ENCODE peak calls at places on chromosomes 12 and 14, in five cellular contexts. F, O, W, M and Y are unnamed samples.

GRCh38 chr12:46159239-46159901 is 109.5 kb downstream of the SLC38A1 start:
- DNase-seq in F (no peak), O (no peak), W (no peak), M (no peak), Y (no peak)

GRCh38 chr14:30906752-30907658 is 32.6 kb downstream of the COCH start:
- DNase-seq in F (peak), O (no peak), W (no peak), M (no peak), Y (peak)

GRCh38 chr12:114241973-114242434 is 163.9 kb downstream of the TBX5 start:
- DNase-seq in F (no peak), O (no peak), W (no peak), M (no peak), Y (peak)

GRCh38 chr12:25958254-25959068 is at the start of gene RASSF8:
- DNase-seq in F (peak), O (peak), W (peak), M (no peak), Y (peak)

GRCh38 chr14:33774866-33775519 is 175.9 kb downstream of the EGLN3 start:
- DNase-seq in F (no peak), O (no peak), W (no peak), M (no peak), Y (no peak)

GRCh38 chr12:54373619-54374554 is 9.6 kb upstream of the GPR84 start:
- DNase-seq in F (no peak), O (peak), W (no peak), M (no peak), Y (no peak)

GRCh38 chr12:114835031-114835430 is 151.1 kb upstream of the TBX3 start:
- DNase-seq in F (peak), O (no peak), W (no peak), M (peak), Y (no peak)

GRCh38 chr14:35196571-35196970 is 74.2 kb downstream of the PRORP start:
- DNase-seq in F (no peak), O (no peak), W (no peak), M (no peak), Y (peak)

GRCh38 chr14:104432611-104433231 is 146.8 kb upstream of the C14orf180 start:
- DNase-seq in F (no peak), O (no peak), W (no peak), M (no peak), Y (no peak)

DNA sequence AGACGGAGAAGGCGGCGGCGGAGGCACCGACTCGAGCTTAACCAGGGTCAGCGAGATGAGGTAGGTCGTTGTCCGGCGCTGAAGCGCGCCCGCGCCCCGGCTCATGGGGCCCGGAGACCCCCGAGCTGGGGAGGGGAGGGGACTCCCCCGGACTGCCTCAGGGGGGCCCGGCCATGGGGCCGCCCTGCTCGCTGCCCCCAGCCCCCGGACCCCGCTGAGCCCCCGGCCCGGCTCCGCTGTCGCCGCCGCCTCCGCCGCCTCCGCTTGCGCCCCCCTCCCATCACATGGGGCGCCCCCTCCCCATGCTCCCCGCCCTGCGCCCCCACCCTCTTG is 434 bp downstream of the AGAP2 start:
- DNase-seq in F (no peak), O (no peak), W (no peak), M (no peak), Y (no peak)
- H3K4me3 ChIP-seq in F (no peak), O (peak), W (peak), M (peak), Y (no peak)

GRCh38 chr14:97412933-97413574 is 615.9 kb downstream of the VRK1 start:
- DNase-seq in F (no peak), O (no peak), W (no peak), M (no peak), Y (peak)

GRCh38 chr14:97411938-97412612 is 614.9 kb downstream of the VRK1 start:
- DNase-seq in F (no peak), O (no peak), W (no peak), M (no peak), Y (peak)

GRCh38 chr14:97408503-97408902 is 611.3 kb downstream of the VRK1 start:
- DNase-seq in F (no peak), O (no peak), W (no peak), M (no peak), Y (no peak)

GRCh38 chr14:97408937-97409860 is 612.0 kb downstream of the VRK1 start:
- DNase-seq in F (no peak), O (no peak), W (no peak), M (no peak), Y (peak)

DNA sequence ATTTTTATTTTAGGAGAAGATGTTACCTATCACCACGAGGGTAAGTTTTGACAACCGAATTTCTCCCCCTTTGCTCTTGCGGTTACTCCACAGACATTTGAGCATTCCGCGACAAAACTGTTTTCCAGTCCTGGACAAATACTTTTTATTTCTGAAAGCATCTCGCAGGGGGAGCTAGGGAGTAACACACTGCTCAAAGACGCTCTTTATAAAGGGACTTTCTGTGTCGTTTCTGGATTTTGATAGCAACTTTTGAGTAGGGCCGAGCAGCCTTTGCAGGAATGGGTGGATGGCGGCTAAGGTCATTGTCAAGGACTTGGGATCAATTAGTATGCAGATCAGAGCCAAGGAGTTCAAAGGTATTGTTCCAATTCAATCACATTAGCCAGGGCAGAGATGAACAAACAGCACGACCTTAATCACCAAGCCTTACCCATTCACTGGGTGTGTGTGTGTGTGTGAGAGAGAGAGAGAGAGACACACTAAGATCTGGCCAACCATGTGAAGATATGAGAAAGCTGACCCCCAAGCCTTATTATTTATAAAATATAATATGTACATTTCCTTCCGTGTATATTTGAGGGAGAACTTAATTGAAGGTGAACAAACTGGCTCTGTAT is 613.6 kb downstream of the VRK1 start:
- DNase-seq in F (no peak), O (no peak), W (no peak), M (no peak), Y (peak)
- H3K4me3 ChIP-seq in F (no peak), O (no peak), W (no peak), M (no peak), Y (peak)

GRCh38 chr14:61329478-61330051 is 8.2 kb downstream of the PRKCH start:
- DNase-seq in F (no peak), O (no peak), W (no peak), M (no peak), Y (peak)

GRCh38 chr14:61328629-61329262 is 7.4 kb downstream of the PRKCH start:
- DNase-seq in F (no peak), O (no peak), W (no peak), M (no peak), Y (no peak)

GRCh38 chr14:61331992-61332657 is 10.7 kb downstream of the PRKCH start:
- DNase-seq in F (no peak), O (no peak), W (no peak), M (no peak), Y (no peak)

GRCh38 chr14:61332658-61333029 is 11.3 kb downstream of the PRKCH start:
- DNase-seq in F (no peak), O (no peak), W (no peak), M (no peak), Y (no peak)

GRCh38 chr14:61330511-61330910 is 9.1 kb downstream of the PRKCH start:
- DNase-seq in F (no peak), O (no peak), W (no peak), M (no peak), Y (peak)
- H3K4me3 ChIP-seq in F (no peak), O (no peak), W (no peak), M (no peak), Y (no peak)

DNA sequence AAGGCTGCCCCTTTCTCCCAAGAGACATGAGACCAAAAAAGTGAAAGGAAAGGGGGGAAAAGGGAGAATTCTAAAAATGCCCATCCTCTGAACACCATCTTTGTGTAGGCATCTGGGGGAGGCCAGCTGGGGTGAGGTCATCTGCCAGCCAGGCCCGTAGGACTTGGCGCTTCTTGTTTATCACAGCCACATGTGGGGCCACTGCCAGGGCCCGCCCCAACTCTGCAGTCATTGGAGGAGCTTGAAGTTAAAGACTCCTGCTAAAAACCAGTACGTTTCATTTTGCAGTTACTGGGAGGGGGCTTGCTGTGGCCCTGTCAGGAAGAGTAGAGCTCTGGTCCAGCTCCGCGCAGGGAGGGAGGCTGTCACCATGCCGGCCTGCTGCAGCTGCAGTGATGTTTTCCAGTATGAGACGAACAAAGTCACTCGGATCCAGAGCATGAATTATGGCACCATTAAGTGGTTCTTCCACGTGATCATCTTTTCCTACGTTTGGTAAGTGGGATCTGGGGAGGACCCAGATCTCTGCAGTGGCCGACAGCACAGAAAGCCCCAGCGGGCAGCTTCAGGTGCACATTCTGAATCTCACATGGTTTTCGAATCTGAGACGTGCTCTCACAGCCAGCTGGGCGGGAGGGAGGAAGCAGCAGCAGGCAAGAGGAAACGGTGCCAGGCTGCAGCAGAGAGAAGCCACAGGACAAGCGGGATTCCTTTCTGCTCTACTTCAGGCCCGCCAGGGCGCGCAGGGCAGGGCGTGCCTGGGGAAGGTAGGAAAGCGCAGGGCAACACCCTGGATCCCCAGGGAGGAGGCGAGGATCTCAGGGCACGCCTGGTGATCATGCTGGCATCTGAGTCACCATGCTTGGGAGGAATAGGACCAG is at the start of gene P2RX7:
- DNase-seq in F (peak), O (peak), W (peak), M (peak), Y (peak)
- H3K4me3 ChIP-seq in F (peak), O (peak), W (peak), M (peak), Y (peak)

DNA sequence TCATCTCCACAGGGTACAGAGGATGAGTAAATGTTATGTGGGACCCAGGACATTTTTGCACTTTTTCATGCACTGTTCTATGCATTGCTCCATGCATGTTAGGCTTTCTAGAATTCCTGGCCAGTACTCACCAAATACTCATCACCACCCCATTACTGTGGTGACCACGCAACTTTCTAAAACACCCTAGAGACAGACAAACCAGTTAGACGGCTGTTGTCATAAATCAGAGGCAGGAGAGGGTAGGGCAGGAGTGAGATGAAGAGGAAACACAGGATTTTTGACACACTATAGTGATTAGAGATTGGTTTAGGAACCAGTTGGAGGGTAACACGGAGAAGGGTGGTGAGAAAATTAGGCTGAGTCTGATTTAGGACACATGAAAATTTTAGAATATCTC is 59.3 kb downstream of the IFNG start:
- DNase-seq in F (no peak), O (no peak), W (no peak), M (no peak), Y (no peak)
- H3K4me3 ChIP-seq in F (no peak), O (peak), W (no peak), M (no peak), Y (no peak)

DNA sequence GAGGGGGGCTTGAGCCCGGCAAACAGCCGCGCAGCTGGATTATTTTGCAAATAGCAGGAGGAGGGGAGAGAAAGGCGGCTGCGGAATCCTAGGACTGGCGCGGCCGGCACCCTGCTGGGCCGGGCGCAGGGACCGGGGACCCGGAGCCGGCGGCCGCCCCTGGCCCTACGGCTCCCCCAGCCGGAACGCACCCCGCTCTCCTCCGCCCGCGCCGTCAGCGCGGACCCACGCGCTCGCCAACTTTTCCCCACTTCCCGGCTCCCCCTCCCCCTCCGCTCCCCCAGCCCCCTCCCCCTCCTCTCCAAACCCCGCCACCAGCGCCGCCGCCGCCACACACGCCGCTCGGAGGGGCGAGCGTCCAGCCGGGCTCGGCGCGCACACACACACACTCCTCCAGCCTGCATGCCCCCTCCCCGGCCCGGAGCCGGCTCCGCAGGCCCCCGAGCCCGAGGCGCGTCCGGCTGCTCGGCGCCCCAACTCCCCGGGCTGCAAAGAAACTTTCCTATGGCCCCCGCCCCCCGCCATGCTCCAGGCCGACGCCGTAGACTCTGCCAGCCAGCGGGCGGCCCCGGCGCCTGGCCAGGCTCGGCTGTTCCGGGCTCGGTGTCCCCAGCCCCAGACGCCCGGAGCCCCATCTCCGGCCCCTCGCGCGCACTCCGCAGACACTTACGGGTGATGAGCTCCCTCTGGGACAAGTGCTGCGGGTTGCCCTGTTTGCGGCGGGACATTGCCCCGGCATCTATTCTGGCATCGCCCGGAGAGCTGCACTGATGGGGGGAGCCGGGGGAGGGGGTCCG is 1.3 kb downstream of the BCL11B start:
- DNase-seq in F (no peak), O (no peak), W (no peak), M (no peak), Y (no peak)
- H3K4me3 ChIP-seq in F (peak), O (peak), W (no peak), M (peak), Y (peak)

GRCh38 chr12:122001379-122002209 is 20.1 kb upstream of the BCL7A start:
- DNase-seq in F (no peak), O (no peak), W (no peak), M (no peak), Y (no peak)

GRCh38 chr12:121996050-121996944 is 25.4 kb upstream of the BCL7A start:
- DNase-seq in F (no peak), O (no peak), W (no peak), M (no peak), Y (no peak)

GRCh38 chr12:121992059-121992879 is 29.4 kb upstream of the BCL7A start:
- DNase-seq in F (peak), O (no peak), W (no peak), M (peak), Y (peak)

GRCh38 chr12:121996945-121997612 is 24.6 kb upstream of the BCL7A start:
- DNase-seq in F (no peak), O (no peak), W (no peak), M (no peak), Y (no peak)
- H3K4me3 ChIP-seq in F (no peak), O (no peak), W (no peak), M (no peak), Y (no peak)